ENCODE peak calls at places on chromosomes 2 and 18, in nine cellular contexts. One of them, this sample, is unnamed.

GRCh38 chr2:190996338-190996946 is 17.5 kb downstream of the STAT1 start:
- DNase-seq in coronary artery: no peak
- DNase-seq in fibroblast of lung: peak; percentile 19
- DNase-seq in left lung: no peak
- DNase-seq in heart left ventricle: no peak
- DNase-seq in BJ: no peak
- DNase-seq in foreskin fibroblast: no peak
- DNase-seq in astrocyte of the spinal cord: no peak
- DNase-seq in Panc1: no peak
- DNase-seq in this sample: peak; percentile 33

GRCh38 chr18:6731197-6731596 is 1.7 kb downstream of the ARHGAP28 start:
- DNase-seq in heart left ventricle: no peak
- DNase-seq in left lung: no peak
- DNase-seq in coronary artery: no peak
- DNase-seq in BJ: peak; percentile 63
- DNase-seq in astrocyte of the spinal cord: peak; percentile 89
- DNase-seq in fibroblast of lung: peak; percentile 78
- DNase-seq in Panc1: no peak
- DNase-seq in foreskin fibroblast: peak; percentile 95
- DNase-seq in this sample: peak; percentile 71

GRCh38 chr2:167820488-167820887 is 426.9 kb downstream of the STK39 start:
- DNase-seq in left lung: no peak
- DNase-seq in coronary artery: no peak
- DNase-seq in Panc1: no peak
- DNase-seq in BJ: no peak
- DNase-seq in fibroblast of lung: no peak
- DNase-seq in heart left ventricle: no peak
- DNase-seq in astrocyte of the spinal cord: no peak
- DNase-seq in foreskin fibroblast: no peak
- DNase-seq in this sample: no peak

GRCh38 chr2:15425707-15426106 is 135.4 kb downstream of the NBAS start:
- DNase-seq in left lung: no peak
- DNase-seq in coronary artery: no peak
- DNase-seq in foreskin fibroblast: no peak
- DNase-seq in astrocyte of the spinal cord: no peak
- DNase-seq in BJ: no peak
- DNase-seq in Panc1: no peak
- DNase-seq in heart left ventricle: no peak
- DNase-seq in fibroblast of lung: no peak
- DNase-seq in this sample: no peak

GRCh38 chr18:21074336-21075323 is 37.0 kb downstream of the ROCK1 start:
- DNase-seq in astrocyte of the spinal cord: no peak
- DNase-seq in Panc1: no peak
- DNase-seq in fibroblast of lung: no peak
- DNase-seq in foreskin fibroblast: no peak
- DNase-seq in coronary artery: no peak
- DNase-seq in heart left ventricle: no peak
- DNase-seq in left lung: no peak
- DNase-seq in BJ: no peak
- DNase-seq in this sample: peak; percentile 74

GRCh38 chr2:192016265-192016664 is 169.4 kb upstream of the CAVIN2 start:
- DNase-seq in BJ: no peak
- DNase-seq in astrocyte of the spinal cord: peak; percentile 40
- DNase-seq in left lung: no peak
- DNase-seq in fibroblast of lung: peak; percentile 83
- DNase-seq in heart left ventricle: no peak
- DNase-seq in foreskin fibroblast: peak; percentile 60
- DNase-seq in Panc1: no peak
- DNase-seq in coronary artery: no peak
- DNase-seq in this sample: peak; percentile 72

GRCh38 chr2:128495996-128496547 is 177.4 kb upstream of the HS6ST1 start:
- DNase-seq in foreskin fibroblast: no peak
- DNase-seq in left lung: no peak
- DNase-seq in BJ: no peak
- DNase-seq in heart left ventricle: peak; percentile 30
- DNase-seq in astrocyte of the spinal cord: no peak
- DNase-seq in Panc1: no peak
- DNase-seq in fibroblast of lung: no peak
- DNase-seq in coronary artery: no peak
- DNase-seq in this sample: no peak

GRCh38 chr2:45770773-45771172 is 119.3 kb downstream of the PRKCE start:
- DNase-seq in heart left ventricle: no peak
- DNase-seq in fibroblast of lung: peak; percentile 68
- DNase-seq in Panc1: no peak
- DNase-seq in astrocyte of the spinal cord: no peak
- DNase-seq in coronary artery: no peak
- DNase-seq in foreskin fibroblast: no peak
- DNase-seq in left lung: no peak
- DNase-seq in BJ: no peak
- DNase-seq in this sample: no peak

GRCh38 chr18:1252936-1253335 is 348.3 kb downstream of the ADCYAP1 start:
- DNase-seq in BJ: no peak
- DNase-seq in foreskin fibroblast: no peak
- DNase-seq in fibroblast of lung: no peak
- DNase-seq in astrocyte of the spinal cord: no peak
- DNase-seq in coronary artery: no peak
- DNase-seq in heart left ventricle: no peak
- DNase-seq in Panc1: no peak
- DNase-seq in left lung: no peak
- DNase-seq in this sample: no peak

GRCh38 chr18:39842042-39842791 is 2112.8 kb upstream of the PIK3C3 start:
- DNase-seq in heart left ventricle: no peak
- DNase-seq in left lung: no peak
- DNase-seq in BJ: no peak
- DNase-seq in coronary artery: no peak
- DNase-seq in foreskin fibroblast: no peak
- DNase-seq in Panc1: no peak
- DNase-seq in astrocyte of the spinal cord: no peak
- DNase-seq in fibroblast of lung: no peak
- DNase-seq in this sample: no peak

GRCh38 chr18:39839782-39840181 is 2115.3 kb upstream of the PIK3C3 start:
- DNase-seq in fibroblast of lung: peak; percentile 35
- DNase-seq in BJ: no peak
- DNase-seq in left lung: no peak
- DNase-seq in astrocyte of the spinal cord: peak; percentile 58
- DNase-seq in foreskin fibroblast: peak; percentile 9
- DNase-seq in Panc1: no peak
- DNase-seq in coronary artery: no peak
- DNase-seq in heart left ventricle: no peak
- DNase-seq in this sample: peak; percentile 42

GRCh38 chr18:39840406-39840805 is 2114.6 kb upstream of the PIK3C3 start:
- DNase-seq in astrocyte of the spinal cord: peak; percentile 91
- DNase-seq in fibroblast of lung: peak; percentile 47
- DNase-seq in BJ: no peak
- DNase-seq in heart left ventricle: no peak
- DNase-seq in left lung: no peak
- DNase-seq in Panc1: no peak
- DNase-seq in foreskin fibroblast: peak; percentile 44
- DNase-seq in coronary artery: no peak
- DNase-seq in this sample: peak; percentile 48

GRCh38 chr18:39843546-39843945 is 2111.5 kb upstream of the PIK3C3 start:
- DNase-seq in left lung: no peak
- DNase-seq in Panc1: no peak
- DNase-seq in heart left ventricle: no peak
- DNase-seq in astrocyte of the spinal cord: no peak
- DNase-seq in foreskin fibroblast: no peak
- DNase-seq in coronary artery: no peak
- DNase-seq in fibroblast of lung: no peak
- DNase-seq in BJ: no peak
- DNase-seq in this sample: no peak

GRCh38 chr18:39841133-39842041 is 2113.6 kb upstream of the PIK3C3 start:
- DNase-seq in astrocyte of the spinal cord: peak; percentile 89
- DNase-seq in coronary artery: no peak
- DNase-seq in BJ: no peak
- DNase-seq in Panc1: no peak
- DNase-seq in left lung: peak; percentile 79
- DNase-seq in foreskin fibroblast: peak; percentile 74
- DNase-seq in fibroblast of lung: peak; percentile 67
- DNase-seq in heart left ventricle: peak; percentile 60
- DNase-seq in this sample: peak; percentile 39
- H3K4me3 ChIP-seq in astrocyte of the spinal cord: peak overlapping the region; percentile 52
- H3K4me3 ChIP-seq in coronary artery: peak overlapping the region; percentile 63
- H3K4me3 ChIP-seq in BJ: peak overlapping the region; percentile 40
- H3K4me3 ChIP-seq in Panc1: peak overlapping the region; percentile 59
- H3K4me3 ChIP-seq in left lung: peak overlapping the region; percentile 16
- H3K4me3 ChIP-seq in foreskin fibroblast: peak overlapping the region; percentile 61
- H3K4me3 ChIP-seq in fibroblast of lung: peak overlapping the region; percentile 60
- H3K4me3 ChIP-seq in heart left ventricle: peak overlapping the region; percentile 4
- H3K4me3 ChIP-seq in this sample: peak overlapping the region; percentile 33

DNA sequence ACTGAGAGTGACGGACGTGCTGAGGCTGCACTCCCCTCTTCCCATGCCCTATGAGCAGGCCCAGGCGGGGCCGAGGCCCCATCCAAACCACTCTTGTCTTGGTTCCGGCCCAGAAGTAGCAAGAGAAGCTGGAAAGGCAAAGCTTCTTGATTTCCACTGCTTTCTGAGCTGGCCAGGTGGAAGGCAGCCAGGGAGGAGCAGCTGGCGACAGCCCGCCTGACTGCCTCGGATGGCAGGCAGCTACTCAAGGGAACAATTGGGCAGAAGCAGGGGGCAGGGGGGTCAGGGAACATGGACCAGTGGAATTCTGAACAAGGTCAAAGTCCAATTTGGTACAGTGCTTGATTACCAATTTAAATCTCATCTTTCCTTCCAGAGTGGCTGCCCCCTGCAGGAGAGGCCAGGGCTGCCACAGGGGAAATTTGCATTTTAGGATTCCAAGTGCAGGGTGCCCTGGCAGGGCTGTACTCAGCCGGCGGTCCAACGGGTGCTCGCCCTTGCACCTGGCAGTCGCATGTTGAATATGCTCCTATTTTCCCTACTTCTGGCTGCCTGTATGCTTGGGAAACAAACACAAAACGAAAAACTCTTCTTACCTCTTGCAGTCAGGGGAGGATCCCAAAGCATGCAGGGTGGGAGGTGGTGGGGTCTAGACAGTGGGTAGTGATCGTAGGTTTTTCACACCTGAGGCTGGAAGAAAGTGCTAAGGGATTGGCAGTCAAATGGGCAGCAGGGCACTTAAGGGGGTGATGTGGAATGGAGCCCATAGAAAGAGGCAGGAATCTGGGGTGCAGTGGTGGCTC is 67.3 kb downstream of the LIPG start:
- DNase-seq in left lung: no peak
- DNase-seq in BJ: no peak
- DNase-seq in heart left ventricle: peak; percentile 76
- DNase-seq in fibroblast of lung: no peak
- DNase-seq in Panc1: no peak
- DNase-seq in coronary artery: peak; percentile 61
- DNase-seq in astrocyte of the spinal cord: no peak
- DNase-seq in foreskin fibroblast: no peak
- DNase-seq in this sample: no peak
- TF ChIP-seq CTCF in left lung: no peak
- TF ChIP-seq CTCF in BJ: peak; percentile 12
- TF ChIP-seq CTCF in heart left ventricle: no peak
- TF ChIP-seq CTCF in fibroblast of lung: peak; percentile 14
- TF ChIP-seq CTCF in Panc1: peak; percentile 23
- TF ChIP-seq CTCF in coronary artery: no peak
- TF ChIP-seq CTCF in astrocyte of the spinal cord: peak; percentile 37
- TF ChIP-seq CTCF in foreskin fibroblast: no peak
- TF ChIP-seq CTCF in this sample: peak; percentile 34

GRCh38 chr2:47520825-47521665 is 118.1 kb downstream of the MSH2 start:
- DNase-seq in Panc1: no peak
- DNase-seq in fibroblast of lung: peak; percentile 74
- DNase-seq in astrocyte of the spinal cord: peak; percentile 52
- DNase-seq in heart left ventricle: peak; percentile 75
- DNase-seq in foreskin fibroblast: peak; percentile 44
- DNase-seq in coronary artery: no peak
- DNase-seq in left lung: peak; percentile 83
- DNase-seq in BJ: no peak
- DNase-seq in this sample: peak; percentile 49
- H3K4me3 ChIP-seq in Panc1: peak overlapping the region; percentile 53
- H3K4me3 ChIP-seq in fibroblast of lung: peak overlapping the region; percentile 55
- H3K4me3 ChIP-seq in astrocyte of the spinal cord: peak overlapping the region; percentile 34
- H3K4me3 ChIP-seq in heart left ventricle: peak overlapping the region; percentile 52
- H3K4me3 ChIP-seq in foreskin fibroblast: peak overlapping the region; percentile 52
- H3K4me3 ChIP-seq in coronary artery: peak overlapping the region; percentile 66
- H3K4me3 ChIP-seq in left lung: peak overlapping the region; percentile 21
- H3K4me3 ChIP-seq in BJ: peak overlapping the region; percentile 34
- H3K4me3 ChIP-seq in this sample: peak overlapping the region; percentile 20

GRCh38 chr2:75525434-75526308 is 35.1 kb downstream of the EVA1A start:
- DNase-seq in Panc1: no peak
- DNase-seq in left lung: no peak
- DNase-seq in coronary artery: no peak
- DNase-seq in astrocyte of the spinal cord: peak; percentile 33
- DNase-seq in BJ: no peak
- DNase-seq in foreskin fibroblast: no peak
- DNase-seq in heart left ventricle: no peak
- DNase-seq in fibroblast of lung: peak; percentile 61
- DNase-seq in this sample: peak; percentile 92

GRCh38 chr2:75527676-75528075 is 33.1 kb downstream of the EVA1A start:
- DNase-seq in foreskin fibroblast: no peak
- DNase-seq in fibroblast of lung: peak; percentile 28
- DNase-seq in astrocyte of the spinal cord: no peak
- DNase-seq in BJ: no peak
- DNase-seq in coronary artery: no peak
- DNase-seq in left lung: no peak
- DNase-seq in heart left ventricle: no peak
- DNase-seq in Panc1: no peak
- DNase-seq in this sample: no peak

GRCh38 chr2:75526842-75527241 is 33.9 kb downstream of the EVA1A start:
- DNase-seq in foreskin fibroblast: no peak
- DNase-seq in heart left ventricle: no peak
- DNase-seq in coronary artery: no peak
- DNase-seq in fibroblast of lung: no peak
- DNase-seq in Panc1: no peak
- DNase-seq in astrocyte of the spinal cord: no peak
- DNase-seq in BJ: no peak
- DNase-seq in left lung: no peak
- DNase-seq in this sample: no peak

GRCh38 chr2:75524276-75524911 is 36.3 kb downstream of the EVA1A start:
- DNase-seq in coronary artery: no peak
- DNase-seq in foreskin fibroblast: no peak
- DNase-seq in fibroblast of lung: no peak
- DNase-seq in heart left ventricle: no peak
- DNase-seq in left lung: no peak
- DNase-seq in BJ: no peak
- DNase-seq in Panc1: no peak
- DNase-seq in astrocyte of the spinal cord: no peak
- DNase-seq in this sample: no peak

DNA sequence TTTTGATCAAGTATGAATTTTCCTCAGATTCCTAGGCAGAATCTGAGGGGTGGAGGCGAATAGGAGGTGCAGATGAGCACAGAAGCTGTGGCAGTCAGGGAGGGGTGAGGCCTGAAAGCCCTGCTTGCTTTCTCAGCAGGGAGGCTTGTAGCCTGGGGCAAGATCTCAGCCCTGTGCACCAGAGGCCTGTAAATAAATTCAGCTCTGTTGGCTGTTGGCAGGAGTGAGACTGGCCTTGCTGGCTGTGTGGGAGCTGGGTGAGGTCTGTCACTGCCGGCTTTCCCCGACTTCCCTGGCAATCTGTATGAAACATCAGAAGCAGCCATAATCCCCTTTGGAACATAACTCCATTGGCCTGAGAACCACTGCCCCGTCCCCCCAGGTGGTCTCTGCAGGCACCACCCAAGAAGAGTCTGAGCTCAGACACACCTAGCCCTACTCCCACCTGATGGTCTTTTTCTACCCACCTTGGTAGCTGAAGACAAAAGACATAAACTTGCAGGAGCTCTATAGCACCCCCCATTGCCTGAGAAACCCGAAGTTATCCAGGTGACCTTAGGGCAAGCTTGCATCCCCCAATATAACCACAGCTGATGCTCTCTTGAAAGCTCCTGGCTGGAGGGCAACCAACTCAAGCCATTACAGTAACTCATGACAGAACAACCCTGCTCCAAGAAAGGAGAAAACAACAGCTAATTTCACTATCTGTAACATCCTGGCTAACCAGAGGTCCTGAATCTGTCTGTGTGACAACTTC is 32.3 kb downstream of the EVA1A start:
- DNase-seq in Panc1: no peak
- DNase-seq in coronary artery: no peak
- DNase-seq in fibroblast of lung: no peak
- DNase-seq in foreskin fibroblast: no peak
- DNase-seq in astrocyte of the spinal cord: no peak
- DNase-seq in heart left ventricle: no peak
- DNase-seq in BJ: no peak
- DNase-seq in left lung: no peak
- DNase-seq in this sample: peak; percentile 8
- TF ChIP-seq CTCF in Panc1: no peak
- TF ChIP-seq CTCF in coronary artery: no peak
- TF ChIP-seq CTCF in fibroblast of lung: no peak
- TF ChIP-seq CTCF in foreskin fibroblast: no peak
- TF ChIP-seq CTCF in astrocyte of the spinal cord: no peak
- TF ChIP-seq CTCF in heart left ventricle: no peak
- TF ChIP-seq CTCF in BJ: no peak
- TF ChIP-seq CTCF in left lung: no peak
- TF ChIP-seq CTCF in this sample: no peak

This sample was measured in bronchial epithelial cell.